ENCODE peak calls at places on chromosomes 11 and 22, in six cellular contexts. E, B, I, A, F and J are unnamed samples. For H3K9me3, the result is how much of the 10 kb centered on the place peaks cover.

GRCh38 chr22:19579880-19580279 is 55.7 kb upstream of the CLDN5 start:
- DNase-seq in I (no peak), B (no peak), A (no peak), F (peak), E (peak), J (peak)

GRCh38 chr22:20441631-20442484 is 4.2 kb upstream of the SCARF2 start:
- DNase-seq in E (no peak), B (no peak), A (peak), I (no peak), F (no peak), J (no peak)

GRCh38 chr11:36119300-36119699 is 169.9 kb downstream of the COMMD9 start:
- DNase-seq in E (no peak), B (no peak), I (no peak), A (no peak), F (no peak), J (no peak)

GRCh38 chr11:30560345-30561106 is 25.6 kb downstream of the MPPED2 start:
- DNase-seq in B (no peak), E (no peak), I (peak), F (no peak), A (no peak), J (no peak)

GRCh38 chr11:2526808-2527381 is 82.1 kb downstream of the KCNQ1 start:
- DNase-seq in F (no peak), B (no peak), E (peak), I (no peak), A (peak), J (peak)

GRCh38 chr11:134916829-134917228 is 504.8 kb upstream of the B3GAT1 start:
- DNase-seq in F (no peak), I (no peak), E (no peak), A (no peak), B (no peak), J (no peak)

GRCh38 chr22:11307996-11308395 is 4220.0 kb upstream of the OR11H1 start:
- DNase-seq in I (no peak), B (no peak), E (no peak), F (no peak), A (no peak), J (no peak)

GRCh38 chr22:17368727-17369552 is at the start of gene CECR2:
- DNase-seq in I (peak), A (no peak), E (peak), F (no peak), B (peak), J (peak)

GRCh38 chr11:66862559-66863037 is 5.7 kb downstream of the LRFN4 start:
- DNase-seq in F (no peak), I (no peak), A (no peak), E (no peak), B (no peak), J (no peak)

GRCh38 chr11:2750601-2751522 is 51.1 kb upstream of the KCNQ1OT1 start:
- DNase-seq in B (no peak), E (no peak), F (no peak), I (no peak), A (no peak), J (peak)

GRCh38 chr11:60169264-60169915 is 13.5 kb downstream of the MS4A6A start:
- DNase-seq in A (no peak), I (peak), B (no peak), E (no peak), F (peak), J (no peak)

GRCh38 chr11:61793084-61793828 is 545 bp downstream of the FEN1 start:
- DNase-seq in E (no peak), I (peak), B (no peak), F (peak), A (no peak), J (no peak)

DNA sequence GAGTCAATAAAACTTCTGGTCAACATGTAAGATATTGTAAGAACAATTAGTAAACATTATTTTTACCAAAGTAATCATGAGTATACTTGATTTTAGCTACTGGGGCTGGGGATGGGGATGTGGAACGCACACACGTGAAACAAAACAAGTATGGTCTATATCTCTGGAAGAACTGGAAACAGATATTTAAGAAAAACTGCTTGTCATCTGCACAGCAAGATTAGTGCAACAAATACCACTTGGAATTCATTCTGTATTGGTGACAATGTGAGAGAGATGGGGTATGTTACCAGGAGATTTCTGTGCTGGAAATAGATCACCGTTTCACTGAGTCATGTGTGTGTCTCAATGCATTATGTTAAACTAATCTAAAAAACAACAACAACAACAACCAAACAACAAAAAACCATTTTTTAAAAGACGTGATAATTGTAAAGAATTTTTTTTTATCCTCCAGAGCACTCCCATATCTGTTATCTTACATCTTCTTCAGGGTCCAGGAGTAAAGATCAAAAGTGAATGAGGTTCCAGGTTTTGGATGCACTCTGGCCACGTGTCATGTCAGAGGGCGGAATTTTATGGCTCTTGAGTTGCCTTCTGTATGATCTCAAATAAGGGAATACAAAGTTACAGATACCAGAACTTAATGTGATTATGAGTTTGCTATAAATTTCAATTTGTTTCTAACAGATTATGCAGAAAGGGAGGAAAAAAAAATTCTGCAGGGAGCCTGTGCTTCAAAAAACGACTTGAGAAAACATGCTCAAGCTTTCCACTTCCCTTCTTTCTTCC is 153.0 kb downstream of the BBOX1 start:
- DNase-seq in E (no peak), B (no peak), I (no peak), F (no peak), A (no peak), J (no peak)
- H3K9me3 ChIP-seq in E (under half), B (under half), I (under half), F (under half), A (under half), J (under half)

GRCh38 chr22:47602732-47603131 is 840.3 kb downstream of the TBC1D22A start:
- DNase-seq in A (no peak), B (no peak), I (no peak), E (no peak), F (no peak), J (no peak)
- H3K9me3 ChIP-seq in A (under half), B (half or more), I (under half), E (under half), F (under half), J (under half)

DNA sequence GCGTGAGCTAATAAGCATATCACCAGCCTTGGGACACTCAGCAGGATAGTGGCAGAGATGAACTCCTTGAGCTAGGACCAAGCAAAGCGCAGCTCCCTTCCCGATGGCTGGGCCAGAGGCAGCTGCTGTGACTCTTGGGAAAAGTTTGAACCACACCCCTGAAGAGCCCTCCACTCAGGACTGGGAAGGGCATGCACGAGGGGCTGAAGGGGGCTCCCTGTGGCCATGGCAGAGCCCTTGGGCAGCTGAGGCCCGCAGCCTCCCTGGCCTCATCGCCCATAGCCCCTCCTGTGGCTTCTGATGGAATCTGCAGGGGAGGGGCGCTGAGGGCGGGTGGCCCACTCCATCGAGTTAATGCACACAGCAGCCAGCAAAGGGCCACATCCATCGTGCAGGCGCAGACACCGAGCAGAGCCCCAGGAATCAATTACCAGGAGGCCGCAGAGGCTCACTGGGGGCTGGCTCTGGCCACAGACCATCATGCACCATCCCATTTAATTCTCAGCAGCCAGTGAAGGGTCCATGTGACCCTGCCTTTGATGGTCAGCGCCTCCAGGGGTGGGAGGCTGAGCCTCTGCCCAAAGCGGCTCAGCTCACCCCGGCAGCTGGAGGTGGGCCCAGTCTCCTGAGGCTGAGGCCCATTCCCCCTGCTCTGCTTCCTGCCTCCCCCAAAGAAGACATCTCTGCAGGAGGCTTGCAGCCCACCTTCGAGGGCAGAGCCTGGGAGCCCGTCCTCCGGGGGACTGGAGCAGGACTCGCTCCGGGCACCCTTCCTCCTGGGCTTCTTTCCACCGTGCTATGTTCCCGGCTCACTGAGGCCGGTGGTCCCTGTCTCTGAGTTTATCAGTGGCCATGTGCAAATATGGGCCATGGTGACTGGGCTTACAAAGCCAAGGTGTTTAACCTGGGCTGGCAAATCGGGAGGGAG is 1410.3 kb downstream of the BRD1 start:
- DNase-seq in F (no peak), B (no peak), A (no peak), I (no peak), E (no peak), J (no peak)
- H3K9me3 ChIP-seq in F (under half), B (under half), A (under half), I (under half), E (under half), J (under half)

GRCh38 chr22:48306284-48306683 is 1521.4 kb downstream of the BRD1 start:
- DNase-seq in E (no peak), F (no peak), B (no peak), A (no peak), I (no peak), J (no peak)

GRCh38 chr22:48305726-48306235 is 1521.9 kb downstream of the BRD1 start:
- DNase-seq in A (no peak), B (no peak), E (no peak), I (no peak), F (no peak), J (no peak)

GRCh38 chr22:48306785-48307570 is 1520.7 kb downstream of the BRD1 start:
- DNase-seq in A (no peak), I (no peak), B (no peak), F (no peak), E (no peak), J (no peak)

GRCh38 chr22:48309115-48309705 is 1518.5 kb downstream of the BRD1 start:
- DNase-seq in F (no peak), A (no peak), B (no peak), E (no peak), I (no peak), J (no peak)

DNA sequence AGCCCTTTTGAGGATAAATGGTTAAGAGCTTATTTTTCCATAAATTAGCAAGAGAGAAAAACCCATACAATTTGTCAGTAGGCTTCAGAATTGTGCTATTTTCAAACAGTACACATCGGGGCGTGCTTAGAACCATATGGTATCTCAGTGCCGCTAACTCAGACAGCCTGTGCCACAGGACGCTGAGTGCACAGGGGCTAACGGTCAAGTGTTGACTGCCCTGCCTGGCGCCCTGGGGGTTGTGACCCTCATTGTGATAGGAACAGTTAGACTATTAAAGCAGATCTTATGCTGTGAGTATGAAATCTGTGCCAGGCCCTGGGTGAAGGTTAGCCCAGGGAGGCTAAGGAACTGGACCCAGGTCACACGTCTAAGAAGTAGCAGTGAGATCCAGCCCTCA is 1519.7 kb downstream of the BRD1 start:
- DNase-seq in E (no peak), I (no peak), F (no peak), A (no peak), B (no peak), J (no peak)
- H3K9me3 ChIP-seq in E (under half), I (under half), F (under half), A (under half), B (under half), J (under half)

GRCh38 chr11:17564687-17565042 is 17.6 kb downstream of the OTOG start:
- DNase-seq in B (no peak), I (no peak), E (no peak), F (peak), A (no peak), J (no peak)
- H3K9me3 ChIP-seq in B (under half), I (under half), E (under half), F (under half), A (under half), J (under half)

GRCh38 chr11:117470576-117470975 is 142.9 kb downstream of the CEP164 start:
- DNase-seq in A (no peak), E (no peak), F (no peak), I (no peak), B (no peak), J (no peak)

GRCh38 chr11:117466966-117467365 is 139.3 kb downstream of the CEP164 start:
- DNase-seq in B (no peak), F (no peak), E (no peak), A (no peak), I (no peak), J (no peak)

GRCh38 chr11:117471776-117472175 is 144.1 kb downstream of the CEP164 start:
- DNase-seq in I (no peak), E (no peak), A (no peak), F (no peak), B (no peak), J (no peak)

GRCh38 chr11:117465236-117465997 is 137.8 kb downstream of the CEP164 start:
- DNase-seq in F (no peak), A (no peak), I (no peak), B (no peak), E (no peak), J (no peak)

GRCh38 chr11:117468888-117469287 is 141.2 kb downstream of the CEP164 start:
- DNase-seq in A (no peak), E (no peak), I (no peak), F (no peak), B (no peak), J (no peak)
- H3K9me3 ChIP-seq in A (under half), E (under half), I (under half), F (under half), B (under half), J (under half)

DNA sequence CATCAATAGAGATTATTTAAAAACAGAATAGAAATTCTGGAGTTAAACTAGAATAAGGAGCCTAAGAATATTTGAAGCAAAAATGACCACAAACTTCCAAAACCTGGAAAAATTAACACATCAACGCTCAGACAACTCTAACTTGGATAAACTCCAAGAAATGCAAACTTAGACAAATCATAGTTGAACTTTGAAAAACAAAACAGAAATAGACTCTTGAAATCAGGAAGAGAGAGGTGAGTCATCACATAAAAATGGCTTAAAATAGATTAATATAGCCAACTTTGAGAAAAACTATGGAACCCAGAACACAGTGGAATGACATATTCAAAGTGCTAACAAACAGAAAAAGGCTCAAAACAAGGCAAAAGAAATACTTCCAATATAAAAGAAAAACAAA is 974.2 kb downstream of the JRKL start:
- DNase-seq in B (no peak), A (no peak), F (peak), E (no peak), I (peak), J (no peak)
- H3K9me3 ChIP-seq in B (under half), A (under half), F (under half), E (under half), I (under half), J (under half)

GRCh38 chr11:6443269-6444003 is 2.6 kb upstream of the HPX start:
- DNase-seq in B (no peak), I (peak), F (peak), A (peak), E (peak), J (peak)
- H3K9me3 ChIP-seq in B (under half), I (under half), F (under half), A (under half), E (under half), J (under half)

GRCh38 chr22:49100316-49100715 is 727.4 kb downstream of the BRD1 start:
- DNase-seq in F (no peak), E (no peak), I (no peak), A (peak), B (no peak), J (no peak)
- H3K9me3 ChIP-seq in F (under half), E (under half), I (under half), A (under half), B (under half), J (under half)

GRCh38 chr11:100098560-100098959 is 588.5 kb upstream of the ARHGAP42 start:
- DNase-seq in F (no peak), B (no peak), A (no peak), E (no peak), I (peak), J (no peak)
- H3K9me3 ChIP-seq in F (under half), B (under half), A (under half), E (under half), I (under half), J (under half)